ENCODE peak calls at places on chromosomes 2 and 18, in four cellular contexts. U is A549, S is hepatocyte, R is fibroblast of the aortic adventitia. P is an unnamed sample.

GRCh38 chr2:48332286-48332685 is 197.7 kb upstream of the STON1 start:
- DNase-seq in U (no peak), S (no peak), R (no peak), P (peak)

GRCh38 chr2:238644095-238645081 is 203.5 kb upstream of the TWIST2 start:
- DNase-seq in U (peak), S (peak), R (peak), P (peak)

GRCh38 chr2:8882094-8882493 is 44.7 kb upstream of the KIDINS220 start:
- DNase-seq in U (no peak), S (no peak), R (peak), P (peak)

GRCh38 chr2:14743883-14744282 is 111.4 kb downstream of the LRATD1 start:
- DNase-seq in U (no peak), S (peak), R (no peak), P (no peak)

GRCh38 chr2:217360781-217361485 is 501.1 kb upstream of the TNP1 start:
- DNase-seq in U (no peak), S (peak), R (peak), P (peak)

GRCh38 chr2:112888350-112888749 is 22.6 kb upstream of the IL37 start:
- DNase-seq in U (no peak), S (no peak), R (no peak), P (no peak)

GRCh38 chr2:210480079-210480478 is 3.5 kb upstream of the LANCL1 start:
- DNase-seq in U (no peak), S (no peak), R (no peak), P (no peak)

GRCh38 chr2:84807063-84807485 is 73.8 kb downstream of the TRABD2A start:
- DNase-seq in U (peak), S (peak), R (peak), P (peak)

GRCh38 chr2:36530178-36530982 is 67.6 kb downstream of the FEZ2 start:
- DNase-seq in U (no peak), S (no peak), R (peak), P (peak)

GRCh38 chr2:64716569-64716968 is 62.9 kb upstream of the SERTAD2 start:
- DNase-seq in U (no peak), S (no peak), R (no peak), P (no peak)

GRCh38 chr2:27134781-27135470 is 490 bp upstream of the PREB start:
- DNase-seq in U (no peak), S (no peak), R (no peak), P (no peak)

GRCh38 chr2:233422050-233422639 is 67.9 kb downstream of the DGKD start:
- DNase-seq in U (peak), S (peak), R (no peak), P (no peak)

GRCh38 chr2:126785236-126785635 is 113.5 kb upstream of the TEX51 start:
- DNase-seq in U (no peak), S (no peak), R (no peak), P (no peak)

GRCh38 chr2:233005096-233005495 is 8.0 kb downstream of the NGEF start:
- DNase-seq in U (no peak), S (no peak), R (no peak), P (no peak)

GRCh38 chr2:12033494-12033893 is 287.1 kb downstream of the LPIN1 start:
- DNase-seq in U (no peak), S (no peak), R (no peak), P (no peak)

GRCh38 chr2:219638948-219639341 is 11.5 kb downstream of the SLC4A3 start:
- DNase-seq in U (no peak), S (no peak), R (no peak), P (peak)

GRCh38 chr18:31500161-31500688 is 2.2 kb downstream of the DSG2 start:
- DNase-seq in U (no peak), S (no peak), R (no peak), P (no peak)
- H3K4me3 ChIP-seq in U (no peak), S (no peak), R (no peak), P (no peak)

GRCh38 chr2:67272195-67272594 is 124.9 kb upstream of the ETAA1 start:
- DNase-seq in U (no peak), S (no peak), R (no peak), P (no peak)
- TF ChIP-seq CTCF in U (no peak), S (no peak), R (no peak), P (no peak)

DNA sequence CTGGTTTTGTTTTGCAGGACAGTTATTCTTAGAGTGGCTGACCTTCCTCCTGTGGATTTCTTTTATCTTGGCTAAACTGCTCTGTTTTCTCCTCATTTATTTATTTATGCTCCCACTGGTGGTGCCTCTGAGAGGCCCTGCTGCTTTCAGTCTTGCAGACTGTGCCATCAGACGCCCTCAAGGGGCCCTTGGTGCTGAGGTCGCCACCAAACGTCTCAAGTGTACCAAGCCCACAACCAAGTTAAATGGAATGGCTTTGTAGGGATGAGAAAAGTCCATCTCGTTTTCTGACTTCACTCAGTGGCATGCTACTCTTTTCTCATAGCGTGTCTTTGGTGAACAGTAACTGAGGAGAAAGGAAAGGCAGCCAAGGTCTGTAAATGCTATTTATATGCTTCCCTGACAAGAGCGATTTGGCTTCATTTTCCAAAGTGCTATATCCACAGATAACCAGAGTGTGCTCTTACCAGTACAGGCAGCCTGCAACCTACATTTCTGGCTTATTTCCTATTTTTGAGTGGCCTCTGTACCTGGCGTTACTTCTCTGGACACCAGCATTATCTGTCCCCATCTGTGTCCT is 123.0 kb downstream of the MTX2 start:
- DNase-seq in U (no peak), S (no peak), R (peak), P (no peak)
- H3K4me3 ChIP-seq in U (no peak), S (no peak), R (no peak), P (no peak)

GRCh38 chr18:77749189-77749588 is 499.5 kb downstream of the GALR1 start:
- DNase-seq in U (no peak), S (no peak), R (no peak), P (peak)
- TF ChIP-seq CTCF in U (no peak), S (peak), R (no peak), P (peak)

GRCh38 chr2:141242008-141242407 is 888.8 kb downstream of the LRP1B start:
- DNase-seq in U (no peak), S (no peak), R (no peak), P (no peak)
- H3K4me3 ChIP-seq in U (no peak), S (no peak), R (no peak), P (no peak)

GRCh38 chr2:173963323-173963816 is 1.8 kb downstream of the SP3 start:
- DNase-seq in U (peak), S (peak), R (peak), P (peak)
- TF ChIP-seq CTCF in U (peak), S (peak), R (peak), P (peak)

P was measured in fibroblast of mammary gland.